ENCODE peak calls at places on chromosomes 3 and 15, in four cellular contexts. A is uterus, V is Peyer's patch, W is stomach. K is an unnamed sample.

GRCh38 chr15:66848666-66849392 is 146.8 kb downstream of the SMAD6 start:
- DNase-seq in A (no peak), V (no peak), W (no peak), K (peak; percentile 70)

GRCh38 chr3:72444642-72445223 is 403.5 kb downstream of the SHQ1 start:
- DNase-seq in A (no peak), V (no peak), W (no peak), K (no peak)

GRCh38 chr15:47754312-47754711 is 37.0 kb downstream of the SEMA6D start:
- DNase-seq in A (no peak), V (no peak), W (no peak), K (no peak)

GRCh38 chr15:59976480-59976879 is 27.6 kb upstream of the FOXB1 start:
- DNase-seq in A (no peak), V (peak; percentile 29), W (no peak), K (no peak)

GRCh38 chr3:184110316-184110725 is 13.5 kb downstream of the HTR3E start:
- DNase-seq in A (no peak), V (no peak), W (no peak), K (no peak)

GRCh38 chr3:194300392-194300758 is 50.8 kb downstream of the CPN2 start:
- DNase-seq in A (peak; percentile 92), V (no peak), W (peak; percentile 82), K (no peak)

GRCh38 chr3:24487325-24488242 is 7.1 kb downstream of the THRB start:
- DNase-seq in A (no peak), V (no peak), W (no peak), K (no peak)

GRCh38 chr15:39140060-39140604 is 440.7 kb upstream of the THBS1 start:
- DNase-seq in A (no peak), V (no peak), W (no peak), K (no peak)

GRCh38 chr3:118793176-118793575 is 241.5 kb downstream of the IGSF11 start:
- DNase-seq in A (no peak), V (no peak), W (no peak), K (no peak)

GRCh38 chr15:73873889-73874511 is 636 bp downstream of the TBC1D21 start:
- DNase-seq in A (no peak), V (peak; percentile 19), W (peak; percentile 52), K (no peak)

GRCh38 chr3:71973337-71974030 is 188.5 kb upstream of the PROK2 start:
- DNase-seq in A (no peak), V (no peak), W (no peak), K (no peak)

GRCh38 chr3:42710323-42711021 is 7.9 kb upstream of the HHATL start:
- DNase-seq in A (no peak), V (no peak), W (no peak), K (no peak)

GRCh38 chr3:156553705-156554356 is 1.1 kb downstream of the SSR3 start:
- DNase-seq in A (no peak), V (no peak), W (no peak), K (no peak)

GRCh38 chr3:47420511-47421484 is 40.0 kb downstream of the PTPN23 start:
- DNase-seq in A (peak; percentile 86), V (peak; percentile 87), W (peak; percentile 91), K (no peak)

GRCh38 chr3:53295410-53295809 is 39.6 kb upstream of the TKT start:
- DNase-seq in A (no peak), V (no peak), W (no peak), K (no peak)

GRCh38 chr3:20669184-20669583 is 483.2 kb upstream of the SGO1 start:
- DNase-seq in A (no peak), V (no peak), W (no peak), K (no peak)

GRCh38 chr3:11118181-11118682 is 36.1 kb upstream of the HRH1 start:
- DNase-seq in A (no peak), V (no peak), W (no peak), K (no peak)

GRCh38 chr15:36185438-36185837 is 394.0 kb upstream of the CDIN1 start:
- DNase-seq in A (no peak), V (no peak), W (no peak), K (no peak)

DNA sequence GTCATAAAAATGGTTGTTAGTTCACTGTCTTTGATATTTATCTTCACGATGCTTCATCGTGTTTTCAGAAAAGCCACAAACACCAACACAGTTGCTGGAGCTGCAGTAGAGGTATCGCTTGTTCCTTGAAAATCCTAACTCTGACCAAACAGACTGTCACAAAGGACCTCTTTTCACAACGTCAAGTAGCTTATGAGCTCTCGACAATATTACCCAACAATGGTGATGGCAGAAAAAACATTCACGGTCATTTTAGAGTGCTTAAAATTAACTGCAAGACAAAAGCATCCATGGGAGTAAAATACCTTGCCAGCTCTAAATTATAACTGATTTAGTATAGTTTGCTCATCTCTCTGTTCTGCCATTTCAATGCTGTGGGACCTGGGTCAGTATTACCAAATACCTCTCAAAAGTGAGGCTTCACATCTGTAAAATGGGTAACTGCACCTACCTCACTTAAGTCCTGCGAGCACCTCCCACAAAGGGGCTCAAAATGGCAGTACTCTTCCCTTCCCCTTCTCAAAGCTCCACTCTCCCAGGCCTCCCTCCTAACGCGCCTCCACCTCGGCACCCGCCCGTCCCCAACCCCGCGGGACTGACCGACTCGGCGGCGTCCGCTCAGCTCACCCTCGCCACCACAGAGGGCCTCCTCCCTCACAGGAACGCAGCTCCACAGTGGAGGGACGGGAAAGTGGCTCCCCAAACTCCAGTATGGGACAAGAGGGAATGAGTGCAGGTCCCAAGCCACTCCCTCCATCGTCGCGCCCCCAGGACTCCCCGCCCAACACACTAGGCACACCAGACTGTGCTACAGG is 534 bp downstream of the TRIM59 start:
- DNase-seq in A (no peak), V (no peak), W (no peak), K (no peak)
- TF ChIP-seq POLR2A in A (no peak), V (no peak), W (no peak), K (no peak)

DNA sequence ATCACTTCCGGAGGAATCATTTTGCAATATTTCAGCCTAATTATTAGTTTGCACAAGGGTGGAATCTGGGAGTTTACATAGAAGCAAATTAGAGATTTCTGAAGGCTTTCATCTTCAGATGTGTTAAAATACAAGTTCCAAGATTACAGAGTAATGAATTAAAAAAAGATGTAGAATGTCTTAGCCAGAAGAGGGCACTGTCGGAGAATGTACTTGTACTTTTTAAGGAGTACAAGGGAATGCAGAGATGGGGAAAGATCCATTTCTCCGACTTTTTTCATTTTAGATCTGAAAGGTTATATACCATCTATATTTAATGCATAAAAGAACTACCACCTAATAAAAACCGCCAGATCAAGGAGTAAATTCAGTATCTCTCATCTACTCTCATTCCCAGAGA is 43.1 kb upstream of the WDR5B start:
- DNase-seq in A (no peak), V (no peak), W (no peak), K (no peak)
- TF ChIP-seq POLR2A in A (no peak), V (no peak), W (no peak), K (no peak)

GRCh38 chr3:196315821-196316220 is 2.2 kb downstream of the DYNLT2B start:
- DNase-seq in A (no peak), V (no peak), W (no peak), K (no peak)

GRCh38 chr3:196321162-196321561 is 3.1 kb upstream of the DYNLT2B start:
- DNase-seq in A (no peak), V (no peak), W (no peak), K (no peak)

GRCh38 chr3:196314597-196314996 is 3.4 kb downstream of the DYNLT2B start:
- DNase-seq in A (no peak), V (no peak), W (no peak), K (no peak)

GRCh38 chr3:196320110-196320509 is 2.1 kb upstream of the DYNLT2B start:
- DNase-seq in A (no peak), V (no peak), W (no peak), K (no peak)

GRCh38 chr3:196317702-196318467 is at the start of gene DYNLT2B:
- DNase-seq in A (peak; percentile 86), V (peak; percentile 84), W (peak; percentile 90), K (no peak)
- TF ChIP-seq POLR2A in A (peak; percentile 70), V (peak; percentile 69), W (no peak), K (peak; percentile 42)

DNA sequence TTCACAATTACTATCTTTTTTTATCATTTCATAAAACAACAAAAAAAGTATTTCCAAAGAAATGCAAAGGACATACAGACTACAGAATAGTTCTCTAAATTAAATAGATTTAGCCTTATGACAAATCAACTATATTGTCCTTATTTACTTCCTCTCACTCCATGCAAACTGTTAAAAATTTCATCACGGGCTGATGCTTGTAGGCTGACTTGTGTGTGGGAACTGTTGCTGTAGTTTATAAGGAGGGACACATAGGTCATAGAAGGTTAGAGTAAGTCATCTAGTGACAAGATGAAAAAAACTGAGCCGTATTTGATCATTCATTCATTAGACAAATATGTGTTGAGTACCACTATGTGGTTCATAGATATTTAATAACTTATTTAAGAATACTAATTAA is 232.5 kb upstream of the TBL1XR1 start:
- DNase-seq in A (no peak), V (no peak), W (no peak), K (no peak)
- TF ChIP-seq POLR2A in A (no peak), V (no peak), W (no peak), K (no peak)

GRCh38 chr3:16514021-16514700 is 662 bp upstream of the RFTN1 start:
- DNase-seq in A (no peak), V (peak; percentile 22), W (no peak), K (no peak)
- TF ChIP-seq POLR2A in A (no peak), V (no peak), W (no peak), K (no peak)

K was measured in vagina.